ENCODE peak calls at places on chromosomes 11 and 22, in ten cellular contexts. C, H, S, R, F, E, J, D, L and G are unnamed samples.

GRCh38 chr11:1480555-1481482 is 5.8 kb downstream of the MOB2 start:
- DNase-seq in R (no peak), J (no peak), H (no peak), D (no peak), C (no peak), F (no peak), E (no peak), S (no peak), L (no peak), G (no peak)

GRCh38 chr11:19892387-19892786 is 179.8 kb downstream of the NAV2 start:
- DNase-seq in H (no peak), S (peak; percentile 54), L (no peak), C (no peak), R (no peak), E (peak; percentile 60), J (no peak), D (no peak), F (no peak), G (peak; percentile 60)

GRCh38 chr11:126546191-126546590 is 190.7 kb downstream of the ST3GAL4 start:
- DNase-seq in S (peak; percentile 35), H (no peak), J (no peak), C (no peak), F (no peak), L (no peak), E (no peak), R (no peak), D (no peak), G (no peak)

GRCh38 chr11:63022422-63022821 is 6.8 kb upstream of the SLC22A8 start:
- DNase-seq in C (no peak), R (no peak), S (no peak), L (no peak), J (no peak), F (no peak), H (no peak), D (no peak), E (no peak), G (no peak)

GRCh38 chr11:134755535-134755934 is 343.5 kb upstream of the B3GAT1 start:
- DNase-seq in L (no peak), R (no peak), S (no peak), J (no peak), C (no peak), E (no peak), H (no peak), F (no peak), D (no peak), G (no peak)

GRCh38 chr11:103532133-103532788 is 423.0 kb downstream of the DYNC2H1 start:
- DNase-seq in H (no peak), E (peak; percentile 79), L (no peak), S (peak; percentile 89), R (no peak), C (no peak), F (no peak), J (no peak), D (no peak), G (peak; percentile 85)

GRCh38 chr22:46131151-46131587 is 19.2 kb upstream of the PPARA start:
- DNase-seq in S (no peak), L (no peak), C (no peak), J (no peak), R (no peak), F (no peak), H (no peak), E (no peak), D (no peak), G (no peak)

GRCh38 chr22:38490475-38490874 is 15.6 kb downstream of the DDX17 start:
- DNase-seq in L (peak; percentile 28), D (no peak), J (no peak), E (no peak), C (no peak), S (no peak), H (no peak), F (no peak), R (no peak), G (no peak)

GRCh38 chr22:25029181-25029580 is 76.7 kb downstream of the KIAA1671 start:
- DNase-seq in F (no peak), J (no peak), L (no peak), H (no peak), R (no peak), E (no peak), C (no peak), S (no peak), D (no peak), G (no peak)

GRCh38 chr11:61972796-61973602 is 5.6 kb upstream of the FTH1 start:
- DNase-seq in L (no peak), E (peak; percentile 94), R (no peak), D (no peak), C (peak; percentile 90), J (peak; percentile 29), S (no peak), H (no peak), F (no peak), G (no peak)

GRCh38 chr11:124758355-124759267 is 3.5 kb downstream of the ESAM start:
- DNase-seq in D (peak; percentile 64), E (peak; percentile 82), R (no peak), F (peak; percentile 62), J (peak; percentile 61), C (peak; percentile 39), S (no peak), H (no peak), L (no peak), G (peak; percentile 27)

GRCh38 chr22:37681001-37681424 is 5.1 kb upstream of the NOL12 start:
- DNase-seq in D (no peak), C (no peak), J (no peak), R (no peak), F (no peak), E (peak; percentile 50), L (no peak), H (no peak), S (peak; percentile 61), G (peak; percentile 55)

GRCh38 chr11:67389477-67389876 is 2.3 kb upstream of the RAD9A start:
- DNase-seq in S (no peak), H (peak; percentile 24), J (peak; percentile 41), R (no peak), D (no peak), F (peak; percentile 54), L (peak; percentile 44), E (peak; percentile 56), C (no peak), G (no peak)

GRCh38 chr11:47437746-47438418 is 11.1 kb downstream of the RAPSN start:
- DNase-seq in L (no peak), E (peak; percentile 19), S (no peak), R (no peak), C (no peak), F (no peak), J (no peak), H (no peak), D (no peak), G (no peak)

GRCh38 chr11:73383249-73384126 is 7.3 kb downstream of the RELT start:
- DNase-seq in F (no peak), R (no peak), C (no peak), S (no peak), D (no peak), J (no peak), L (no peak), E (peak; percentile 62), H (no peak), G (no peak)

GRCh38 chr22:47209077-47209514 is 446.6 kb downstream of the TBC1D22A start:
- DNase-seq in L (no peak), E (no peak), F (no peak), S (peak; percentile 17), R (no peak), D (no peak), J (no peak), C (no peak), H (no peak), G (no peak)

GRCh38 chr22:23750374-23750743 is 553 bp downstream of the ZNF70 start:
- DNase-seq in J (no peak), R (no peak), E (no peak), H (no peak), L (no peak), F (no peak), D (no peak), S (no peak), C (no peak), G (no peak)

GRCh38 chr11:65125197-65126056 is 3.3 kb downstream of the MRPL49 start:
- DNase-seq in J (no peak), D (no peak), C (no peak), R (no peak), S (no peak), F (no peak), H (no peak), L (no peak), E (no peak), G (no peak)

GRCh38 chr11:3000032-3000961 is 8.2 kb upstream of the NAP1L4 start:
- DNase-seq in E (peak; percentile 81), R (no peak), C (peak; percentile 47), L (no peak), F (no peak), H (peak; percentile 86), D (peak; percentile 89), S (peak; percentile 24), J (no peak), G (peak; percentile 68)

GRCh38 chr11:123212406-123212805 is 17.4 kb upstream of the CLMP start:
- DNase-seq in C (no peak), F (no peak), L (no peak), D (no peak), S (no peak), H (no peak), R (no peak), J (no peak), E (no peak), G (no peak)

GRCh38 chr11:112728288-112728687 is 232.9 kb upstream of the NCAM1 start:
- DNase-seq in F (no peak), D (no peak), E (no peak), H (no peak), R (no peak), C (no peak), L (no peak), J (no peak), S (no peak), G (no peak)

GRCh38 chr22:50329236-50329635 is 2.4 kb upstream of the DENND6B start:
- DNase-seq in E (peak; percentile 85), F (no peak), L (no peak), D (no peak), C (no peak), H (no peak), R (no peak), S (peak; percentile 65), J (no peak), G (peak; percentile 66)

GRCh38 chr11:57885298-57886035 is 123.9 kb downstream of the CTNND1 start:
- DNase-seq in C (no peak), S (peak; percentile 10), R (no peak), L (peak; percentile 22), H (no peak), F (no peak), J (no peak), D (no peak), E (peak; percentile 17), G (peak; percentile 14)

GRCh38 chr11:92245700-92246270 is 21.2 kb downstream of the FAT3 start:
- DNase-seq in R (no peak), L (no peak), E (no peak), C (no peak), J (no peak), S (no peak), H (no peak), D (no peak), F (no peak), G (no peak)

GRCh38 chr11:85889676-85890579 is 34.7 kb downstream of the CCDC83 start:
- DNase-seq in L (no peak), E (peak; percentile 93), C (no peak), H (no peak), F (no peak), J (peak; percentile 78), R (no peak), D (no peak), S (peak; percentile 88), G (peak; percentile 88)

GRCh38 chr11:10637629-10638028 is 55.9 kb downstream of the IRAG1 start:
- DNase-seq in S (no peak), H (no peak), C (no peak), J (no peak), E (no peak), D (no peak), F (no peak), R (no peak), L (no peak), G (no peak)

GRCh38 chr11:103920933-103921332 is 115.5 kb upstream of the DDI1 start:
- DNase-seq in C (no peak), S (peak; percentile 6), R (no peak), F (no peak), J (no peak), E (no peak), L (no peak), D (no peak), H (no peak), G (no peak)

GRCh38 chr22:37212174-37212906 is at the start of gene SSTR3:
- DNase-seq in S (no peak), J (no peak), C (no peak), F (no peak), L (peak; percentile 74), H (no peak), E (no peak), R (no peak), D (no peak), G (no peak)